ENCODE peak calls at places on chromosomes 6 and 20, in eight cellular contexts. One of them, this sample, is unnamed. For H3K4me1 and H3K27me3, the result is how much of the 10 kb centered on the place peaks cover.

GRCh38 chr6:106702046-106702445 is 72.7 kb downstream of the QRSL1 start:
- DNase-seq in tibial artery: no peak
- DNase-seq in upper lobe of right lung: no peak
- DNase-seq in Peyer's patch: peak
- DNase-seq in sigmoid colon: no peak
- DNase-seq in right lobe of liver: no peak
- DNase-seq in heart left ventricle: no peak
- DNase-seq in transverse colon: no peak
- DNase-seq in this sample: no peak

GRCh38 chr6:79004239-79004638 is 73.8 kb downstream of the PHIP start:
- DNase-seq in transverse colon: no peak
- DNase-seq in Peyer's patch: no peak
- DNase-seq in heart left ventricle: no peak
- DNase-seq in tibial artery: no peak
- DNase-seq in upper lobe of right lung: no peak
- DNase-seq in sigmoid colon: no peak
- DNase-seq in right lobe of liver: no peak
- DNase-seq in this sample: no peak

GRCh38 chr6:27688014-27688586 is 215.2 kb upstream of the ZNF184 start:
- DNase-seq in tibial artery: peak
- DNase-seq in right lobe of liver: peak
- DNase-seq in transverse colon: peak
- DNase-seq in heart left ventricle: peak
- DNase-seq in sigmoid colon: peak
- DNase-seq in Peyer's patch: peak
- DNase-seq in upper lobe of right lung: peak
- DNase-seq in this sample: peak

GRCh38 chr20:33062105-33062629 is 8.5 kb downstream of the BPIFB3 start:
- DNase-seq in tibial artery: no peak
- DNase-seq in Peyer's patch: no peak
- DNase-seq in sigmoid colon: no peak
- DNase-seq in upper lobe of right lung: no peak
- DNase-seq in heart left ventricle: no peak
- DNase-seq in transverse colon: no peak
- DNase-seq in right lobe of liver: no peak
- DNase-seq in this sample: no peak

GRCh38 chr6:40894962-40895799 is 143.8 kb downstream of the UNC5CL start:
- DNase-seq in upper lobe of right lung: peak
- DNase-seq in transverse colon: peak
- DNase-seq in right lobe of liver: peak
- DNase-seq in Peyer's patch: no peak
- DNase-seq in sigmoid colon: peak
- DNase-seq in tibial artery: no peak
- DNase-seq in heart left ventricle: peak
- DNase-seq in this sample: peak

GRCh38 chr6:89042664-89043063 is 37.9 kb upstream of the PNRC1 start:
- DNase-seq in transverse colon: no peak
- DNase-seq in upper lobe of right lung: no peak
- DNase-seq in right lobe of liver: no peak
- DNase-seq in sigmoid colon: no peak
- DNase-seq in tibial artery: no peak
- DNase-seq in Peyer's patch: no peak
- DNase-seq in heart left ventricle: no peak
- DNase-seq in this sample: no peak

GRCh38 chr20:52168116-52168515 is 23.5 kb downstream of the ZFP64 start:
- DNase-seq in right lobe of liver: no peak
- DNase-seq in heart left ventricle: no peak
- DNase-seq in Peyer's patch: no peak
- DNase-seq in sigmoid colon: no peak
- DNase-seq in transverse colon: no peak
- DNase-seq in tibial artery: no peak
- DNase-seq in upper lobe of right lung: no peak
- DNase-seq in this sample: no peak

GRCh38 chr6:157442296-157442695 is 61.3 kb downstream of the ZDHHC14 start:
- DNase-seq in upper lobe of right lung: no peak
- DNase-seq in heart left ventricle: no peak
- DNase-seq in sigmoid colon: no peak
- DNase-seq in Peyer's patch: no peak
- DNase-seq in tibial artery: no peak
- DNase-seq in transverse colon: no peak
- DNase-seq in right lobe of liver: no peak
- DNase-seq in this sample: no peak

GRCh38 chr6:53986721-53987526 is 124.3 kb upstream of the MLIP start:
- DNase-seq in tibial artery: no peak
- DNase-seq in right lobe of liver: no peak
- DNase-seq in Peyer's patch: no peak
- DNase-seq in sigmoid colon: no peak
- DNase-seq in transverse colon: no peak
- DNase-seq in upper lobe of right lung: no peak
- DNase-seq in heart left ventricle: no peak
- DNase-seq in this sample: no peak

GRCh38 chr6:63589955-63590411 is 17.7 kb downstream of the LOC128125822 start:
- DNase-seq in transverse colon: no peak
- DNase-seq in sigmoid colon: no peak
- DNase-seq in upper lobe of right lung: no peak
- DNase-seq in right lobe of liver: no peak
- DNase-seq in tibial artery: no peak
- DNase-seq in Peyer's patch: no peak
- DNase-seq in heart left ventricle: no peak
- DNase-seq in this sample: no peak

GRCh38 chr20:49432562-49432961 is 49.9 kb downstream of the KCNB1 start:
- DNase-seq in upper lobe of right lung: no peak
- DNase-seq in right lobe of liver: no peak
- DNase-seq in transverse colon: no peak
- DNase-seq in sigmoid colon: no peak
- DNase-seq in tibial artery: no peak
- DNase-seq in heart left ventricle: no peak
- DNase-seq in Peyer's patch: no peak
- DNase-seq in this sample: no peak

GRCh38 chr6:16743661-16744210 is 17.5 kb downstream of the ATXN1 start:
- DNase-seq in upper lobe of right lung: no peak
- DNase-seq in Peyer's patch: no peak
- DNase-seq in heart left ventricle: no peak
- DNase-seq in transverse colon: no peak
- DNase-seq in sigmoid colon: no peak
- DNase-seq in tibial artery: no peak
- DNase-seq in right lobe of liver: no peak
- DNase-seq in this sample: no peak

GRCh38 chr6:157965387-157965786 is 16.3 kb upstream of the SYNJ2 start:
- DNase-seq in right lobe of liver: no peak
- DNase-seq in heart left ventricle: no peak
- DNase-seq in sigmoid colon: no peak
- DNase-seq in tibial artery: no peak
- DNase-seq in upper lobe of right lung: no peak
- DNase-seq in transverse colon: no peak
- DNase-seq in Peyer's patch: no peak
- DNase-seq in this sample: no peak

GRCh38 chr6:44735631-44735963 is 348.1 kb downstream of the CDC5L start:
- DNase-seq in heart left ventricle: no peak
- DNase-seq in tibial artery: no peak
- DNase-seq in Peyer's patch: no peak
- DNase-seq in sigmoid colon: no peak
- DNase-seq in upper lobe of right lung: no peak
- DNase-seq in right lobe of liver: no peak
- DNase-seq in transverse colon: no peak
- DNase-seq in this sample: no peak

GRCh38 chr6:128570439-128571063 is 50.2 kb upstream of the PTPRK start:
- DNase-seq in transverse colon: no peak
- DNase-seq in right lobe of liver: no peak
- DNase-seq in heart left ventricle: no peak
- DNase-seq in upper lobe of right lung: no peak
- DNase-seq in Peyer's patch: no peak
- DNase-seq in sigmoid colon: no peak
- DNase-seq in tibial artery: no peak
- DNase-seq in this sample: no peak

GRCh38 chr6:116111552-116112528 is 11.2 kb downstream of the NT5DC1 start:
- DNase-seq in right lobe of liver: no peak
- DNase-seq in upper lobe of right lung: no peak
- DNase-seq in Peyer's patch: no peak
- DNase-seq in tibial artery: no peak
- DNase-seq in transverse colon: peak
- DNase-seq in heart left ventricle: no peak
- DNase-seq in sigmoid colon: no peak
- DNase-seq in this sample: no peak

GRCh38 chr20:34558320-34559202 is at the start of gene MAP1LC3A:
- DNase-seq in heart left ventricle: peak
- DNase-seq in Peyer's patch: peak
- DNase-seq in upper lobe of right lung: peak
- DNase-seq in transverse colon: peak
- DNase-seq in tibial artery: peak
- DNase-seq in right lobe of liver: peak
- DNase-seq in sigmoid colon: peak
- DNase-seq in this sample: peak

DNA sequence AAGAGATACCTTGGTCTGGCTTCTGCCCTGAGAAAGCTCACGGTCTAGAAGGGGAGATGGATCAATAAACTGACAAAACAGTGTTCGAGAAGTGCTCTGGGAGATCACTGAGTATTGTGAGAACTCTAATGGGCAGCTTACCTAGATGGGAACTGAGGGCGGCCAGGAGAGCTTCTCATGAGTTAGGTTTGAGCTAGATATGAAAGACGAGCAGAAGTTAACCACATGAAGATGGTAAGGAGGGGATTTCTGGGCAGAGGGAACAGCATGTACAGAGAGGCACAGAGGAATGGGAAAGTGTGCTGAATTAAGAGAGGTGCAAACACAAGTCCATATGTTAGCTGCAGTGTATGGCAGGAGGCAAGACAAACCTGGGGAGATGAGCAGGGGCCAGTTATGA is 11.9 kb downstream of the ZFAND3 start:
- DNase-seq in upper lobe of right lung: no peak
- DNase-seq in tibial artery: no peak
- DNase-seq in right lobe of liver: no peak
- DNase-seq in transverse colon: no peak
- DNase-seq in heart left ventricle: no peak
- DNase-seq in Peyer's patch: no peak
- DNase-seq in sigmoid colon: no peak
- DNase-seq in this sample: no peak
- H3K4me1 ChIP-seq in upper lobe of right lung: under half
- H3K4me1 ChIP-seq in tibial artery: under half
- H3K4me1 ChIP-seq in right lobe of liver: under half
- H3K4me1 ChIP-seq in transverse colon: under half
- H3K4me1 ChIP-seq in heart left ventricle: under half
- H3K4me1 ChIP-seq in Peyer's patch: under half
- H3K4me1 ChIP-seq in sigmoid colon: under half
- H3K4me1 ChIP-seq in this sample: under half

DNA sequence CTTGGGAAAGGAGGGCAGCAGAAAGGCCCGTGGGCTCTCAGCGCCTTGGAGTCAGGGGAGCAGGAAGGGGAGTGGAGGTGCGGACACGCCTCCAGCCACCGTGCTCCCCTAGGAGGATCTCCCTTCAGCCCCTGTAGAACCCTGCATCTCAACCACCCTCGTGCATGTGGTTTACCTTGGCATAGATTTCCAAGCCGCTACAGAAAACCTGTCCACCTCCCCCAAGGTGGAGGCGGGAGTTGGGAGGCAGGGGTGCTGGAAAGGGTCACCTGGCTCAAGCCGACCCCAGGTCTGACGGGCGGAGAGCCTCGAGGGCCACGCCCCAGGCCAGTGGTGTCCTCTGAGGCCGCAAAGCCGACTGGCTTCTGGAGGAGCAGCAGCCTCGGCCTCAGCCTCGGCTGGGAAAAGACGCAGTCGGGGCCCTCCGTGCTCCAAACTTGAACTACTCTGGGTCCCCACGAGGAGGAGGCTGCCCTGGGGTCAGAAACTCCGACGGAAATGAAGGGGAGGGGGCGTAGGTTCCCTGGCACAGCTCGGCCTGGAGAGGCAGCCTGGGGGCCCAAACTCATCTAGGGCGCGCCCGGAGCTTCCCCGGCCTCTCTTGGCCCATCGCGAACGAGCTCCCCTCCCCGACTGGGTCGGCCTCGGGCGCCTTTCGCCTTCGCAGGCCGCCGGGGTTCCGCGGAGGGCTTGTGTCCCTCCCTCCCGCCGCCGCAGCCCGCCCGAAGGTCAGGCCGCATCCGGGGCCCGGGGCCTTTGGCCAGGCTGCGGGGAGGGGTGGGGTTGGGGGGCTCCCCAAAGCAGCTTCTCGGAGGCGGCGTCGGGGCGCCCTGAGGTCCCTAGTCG is 6.3 kb upstream of the FOXF2 start:
- DNase-seq in right lobe of liver: no peak
- DNase-seq in upper lobe of right lung: no peak
- DNase-seq in transverse colon: no peak
- DNase-seq in tibial artery: no peak
- DNase-seq in heart left ventricle: no peak
- DNase-seq in Peyer's patch: no peak
- DNase-seq in sigmoid colon: no peak
- DNase-seq in this sample: no peak
- H3K27me3 ChIP-seq in right lobe of liver: under half
- H3K27me3 ChIP-seq in upper lobe of right lung: half or more
- H3K27me3 ChIP-seq in transverse colon: half or more
- H3K27me3 ChIP-seq in tibial artery: under half
- H3K27me3 ChIP-seq in heart left ventricle: half or more
- H3K27me3 ChIP-seq in Peyer's patch: under half
- H3K27me3 ChIP-seq in sigmoid colon: half or more
- H3K27me3 ChIP-seq in this sample: under half

GRCh38 chr20:61963149-61963548 is 102.5 kb downstream of the TAF4 start:
- DNase-seq in heart left ventricle: no peak
- DNase-seq in tibial artery: no peak
- DNase-seq in right lobe of liver: no peak
- DNase-seq in Peyer's patch: no peak
- DNase-seq in transverse colon: no peak
- DNase-seq in upper lobe of right lung: peak
- DNase-seq in sigmoid colon: peak
- DNase-seq in this sample: no peak
- TF ChIP-seq CTCF in heart left ventricle: no peak
- TF ChIP-seq CTCF in tibial artery: no peak
- TF ChIP-seq CTCF in right lobe of liver: no peak
- TF ChIP-seq CTCF in Peyer's patch: no peak
- TF ChIP-seq CTCF in transverse colon: no peak
- TF ChIP-seq CTCF in upper lobe of right lung: no peak
- TF ChIP-seq CTCF in sigmoid colon: no peak
- TF ChIP-seq CTCF in this sample: no peak

GRCh38 chr6:15232836-15233510 is 12.9 kb upstream of the JARID2 start:
- DNase-seq in heart left ventricle: no peak
- DNase-seq in Peyer's patch: no peak
- DNase-seq in sigmoid colon: no peak
- DNase-seq in tibial artery: no peak
- DNase-seq in upper lobe of right lung: peak
- DNase-seq in right lobe of liver: no peak
- DNase-seq in transverse colon: no peak
- DNase-seq in this sample: no peak

GRCh38 chr6:15230827-15231226 is 15.0 kb upstream of the JARID2 start:
- DNase-seq in Peyer's patch: no peak
- DNase-seq in upper lobe of right lung: no peak
- DNase-seq in heart left ventricle: no peak
- DNase-seq in tibial artery: no peak
- DNase-seq in sigmoid colon: no peak
- DNase-seq in right lobe of liver: no peak
- DNase-seq in transverse colon: no peak
- DNase-seq in this sample: no peak

DNA sequence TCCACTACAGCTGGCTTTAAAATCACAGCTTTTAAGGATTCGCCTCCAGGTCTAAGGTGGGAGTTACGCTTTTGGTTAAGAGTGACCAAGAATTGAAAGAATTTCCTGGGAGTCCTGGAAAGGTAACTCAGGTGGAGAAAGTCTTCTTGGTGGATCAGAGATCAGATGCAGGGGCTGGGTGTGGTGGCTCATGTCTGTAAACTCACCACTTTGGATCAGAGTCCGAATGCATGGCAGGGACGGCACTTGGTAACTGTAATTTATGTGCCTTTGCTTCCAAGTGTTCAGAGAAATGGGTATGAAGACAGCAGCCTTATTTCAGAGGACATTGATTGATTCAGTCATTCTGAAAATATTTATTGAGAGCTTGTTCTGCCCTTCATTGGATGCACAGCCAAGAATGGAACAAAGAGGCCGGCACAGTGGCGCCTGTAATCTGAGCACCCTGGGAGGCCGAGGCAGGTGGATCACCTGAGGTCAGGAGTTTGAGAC is 18.0 kb upstream of the JARID2 start:
- DNase-seq in right lobe of liver: no peak
- DNase-seq in transverse colon: no peak
- DNase-seq in Peyer's patch: no peak
- DNase-seq in sigmoid colon: no peak
- DNase-seq in upper lobe of right lung: peak
- DNase-seq in tibial artery: no peak
- DNase-seq in heart left ventricle: no peak
- DNase-seq in this sample: no peak
- H3K4me1 ChIP-seq in right lobe of liver: under half
- H3K4me1 ChIP-seq in transverse colon: under half
- H3K4me1 ChIP-seq in Peyer's patch: under half
- H3K4me1 ChIP-seq in sigmoid colon: under half
- H3K4me1 ChIP-seq in upper lobe of right lung: under half
- H3K4me1 ChIP-seq in tibial artery: under half
- H3K4me1 ChIP-seq in heart left ventricle: under half
- H3K4me1 ChIP-seq in this sample: under half

This sample was measured in ovary.